ENCODE peak calls at places on chromosome 4, in five cellular contexts. K is lung microvascular endothelial cell, Z is memory B cell, O is amygdala, C is Calu3. Y is an unnamed sample.

GRCh38 chr4:169270810-169271691 is at the start of gene SH3RF1:
- DNase-seq in K (peak; percentile 66), Z (peak; percentile 44), O (peak; percentile 70), C (peak; percentile 83), Y (peak; percentile 85)

GRCh38 chr4:102299708-102300107 is 45.6 kb downstream of the SLC39A8 start:
- DNase-seq in K (peak; percentile 44), Z (no peak), O (no peak), C (peak; percentile 27), Y (peak; percentile 36)

GRCh38 chr4:84503495-84504437 is 4.7 kb upstream of the NKX6-1 start:
- DNase-seq in K (peak; percentile 76), Z (no peak), O (peak; percentile 19), C (peak; percentile 39), Y (peak; percentile 69)

GRCh38 chr4:95085118-95085833 is 327.5 kb downstream of the BMPR1B start:
- DNase-seq in K (no peak), Z (no peak), O (no peak), C (peak; percentile 3), Y (no peak)

GRCh38 chr4:174702974-174703478 is 126.0 kb downstream of the GLRA3 start:
- DNase-seq in K (no peak), Z (no peak), O (no peak), C (no peak), Y (no peak)

GRCh38 chr4:181970356-181970755 is 272.8 kb upstream of the TENM3 start:
- DNase-seq in K (no peak), Z (no peak), O (no peak), C (no peak), Y (no peak)

GRCh38 chr4:3786196-3786869 is 20.1 kb downstream of the ADRA2C start:
- DNase-seq in K (peak; percentile 36), Z (no peak), O (peak; percentile 48), C (peak; percentile 73), Y (peak; percentile 75)

GRCh38 chr4:8108261-8108660 is 50.4 kb downstream of the ABLIM2 start:
- DNase-seq in K (no peak), Z (no peak), O (no peak), C (peak; percentile 49), Y (peak; percentile 74)

GRCh38 chr4:31045724-31046318 is 325.7 kb downstream of the PCDH7 start:
- DNase-seq in K (peak; percentile 73), Z (no peak), O (no peak), C (peak; percentile 19), Y (peak; percentile 56)

GRCh38 chr4:169341490-169341889 is 70.7 kb upstream of the SH3RF1 start:
- DNase-seq in K (no peak), Z (no peak), O (no peak), C (no peak), Y (no peak)

GRCh38 chr4:154490261-154490588 is 1.4 kb downstream of the DCHS2 start:
- DNase-seq in K (no peak), Z (no peak), O (no peak), C (no peak), Y (no peak)